ENCODE peak calls at places on chromosomes 11 and 22, in nine cellular contexts. X, W, B, S, T, F, Q, U and M are unnamed samples.

GRCh38 chr11:44199816-44200215 is 104.3 kb downstream of the EXT2 start:
- DNase-seq in X (no peak), W (no peak), B (no peak), S (no peak), T (no peak), F (no peak), Q (no peak), U (no peak), M (no peak)

GRCh38 chr11:7467652-7468051 is 17.7 kb upstream of the OLFML1 start:
- DNase-seq in X (no peak), W (no peak), B (no peak), S (no peak), T (no peak), F (no peak), Q (no peak), U (peak; percentile 32), M (no peak)

GRCh38 chr11:10375280-10376048 is 70.6 kb downstream of the ADM start:
- DNase-seq in X (no peak), W (no peak), B (no peak), S (no peak), T (no peak), F (peak; percentile 93), Q (no peak), U (peak; percentile 91), M (no peak)

GRCh38 chr22:20970939-20971657 is 4.0 kb downstream of the AIFM3 start:
- DNase-seq in X (no peak), W (no peak), B (no peak), S (no peak), T (peak; percentile 81), F (no peak), Q (no peak), U (no peak), M (no peak)

GRCh38 chr11:33633251-33634003 is 67.2 kb downstream of the C11orf91 start:
- DNase-seq in X (no peak), W (peak; percentile 98), B (peak; percentile 30), S (no peak), T (no peak), F (peak; percentile 89), Q (no peak), U (peak; percentile 91), M (peak; percentile 76)

GRCh38 chr11:43550714-43551113 is 129.8 kb upstream of the HSD17B12 start:
- DNase-seq in X (no peak), W (no peak), B (no peak), S (no peak), T (no peak), F (no peak), Q (no peak), U (no peak), M (no peak)

GRCh38 chr22:23862103-23862502 is 4.4 kb downstream of the SLC2A11 start:
- DNase-seq in X (peak; percentile 60), W (peak; percentile 32), B (peak; percentile 74), S (peak; percentile 80), T (peak; percentile 68), F (peak; percentile 49), Q (peak; percentile 65), U (peak; percentile 61), M (peak; percentile 50)

GRCh38 chr11:46504817-46505613 is 88.8 kb downstream of the AMBRA1 start:
- DNase-seq in X (peak; percentile 36), W (no peak), B (no peak), S (no peak), T (no peak), F (no peak), Q (no peak), U (peak; percentile 46), M (no peak)

GRCh38 chr22:23715811-23716355 is 25.1 kb downstream of the RGL4 start:
- DNase-seq in X (no peak), W (no peak), B (no peak), S (no peak), T (no peak), F (no peak), Q (no peak), U (no peak), M (no peak)

GRCh38 chr11:109914809-109915653 is 178.2 kb upstream of the ZC3H12C start:
- DNase-seq in X (no peak), W (no peak), B (no peak), S (no peak), T (no peak), F (peak; percentile 75), Q (no peak), U (peak; percentile 74), M (no peak)

GRCh38 chr11:128330203-128330602 is 257.2 kb downstream of the ETS1 start:
- DNase-seq in X (no peak), W (no peak), B (no peak), S (no peak), T (no peak), F (no peak), Q (no peak), U (no peak), M (no peak)

GRCh38 chr11:72643547-72643946 is 30.7 kb downstream of the PDE2A start:
- DNase-seq in X (no peak), W (peak; percentile 31), B (no peak), S (no peak), T (no peak), F (peak; percentile 89), Q (no peak), U (peak; percentile 60), M (no peak)

GRCh38 chr11:19447150-19447566 is 206.4 kb upstream of the E2F8 start:
- DNase-seq in X (no peak), W (no peak), B (no peak), S (no peak), T (no peak), F (peak; percentile 78), Q (no peak), U (peak; percentile 40), M (no peak)

GRCh38 chr11:2216400-2217064 is 44.9 kb upstream of the TH start:
- DNase-seq in X (no peak), W (no peak), B (no peak), S (no peak), T (no peak), F (no peak), Q (peak; percentile 22), U (no peak), M (no peak)

GRCh38 chr11:64916040-64916847 is 765 bp downstream of the ATG2A start:
- DNase-seq in X (peak; percentile 63), W (no peak), B (peak; percentile 62), S (peak; percentile 48), T (peak; percentile 47), F (peak; percentile 22), Q (peak; percentile 70), U (peak; percentile 56), M (peak; percentile 54)

GRCh38 chr22:27775698-27776409 is 25.7 kb downstream of the MN1 start:
- DNase-seq in X (no peak), W (no peak), B (peak; percentile 66), S (no peak), T (peak; percentile 72), F (no peak), Q (peak; percentile 44), U (no peak), M (no peak)

GRCh38 chr22:19066531-19067271 is 55.5 kb downstream of the DGCR2 start:
- DNase-seq in X (no peak), W (no peak), B (no peak), S (no peak), T (no peak), F (peak; percentile 50), Q (no peak), U (peak; percentile 89), M (no peak)

DNA sequence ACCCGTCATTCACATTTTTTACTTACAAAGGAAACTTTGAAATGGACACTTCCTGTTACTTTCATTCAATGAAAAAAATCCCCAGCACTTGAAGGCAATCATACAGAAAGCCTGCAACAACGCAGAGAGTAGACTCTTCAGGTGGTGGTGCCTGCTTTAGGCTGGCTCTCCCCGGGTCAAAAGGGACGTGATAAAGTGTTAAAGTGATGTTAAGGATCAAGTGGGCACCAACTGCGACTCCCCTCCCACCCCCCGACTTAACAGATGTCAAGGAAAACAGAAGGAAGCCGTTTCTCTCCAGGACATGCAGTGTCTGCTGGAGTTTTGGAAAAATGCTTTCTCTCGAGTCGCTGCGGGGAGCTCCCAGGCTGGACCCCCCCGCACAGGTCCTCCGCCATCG is 414 bp upstream of the PNPLA3 start:
- DNase-seq in X (no peak), W (no peak), B (no peak), S (no peak), T (no peak), F (no peak), Q (no peak), U (peak; percentile 47), M (no peak)
- H3K4me1 ChIP-seq in X (no peaks in the 10 kb centered on the region), W (peaks cover 40% of the 10 kb centered on the region), B (peaks cover 20% of the 10 kb centered on the region), S (no peaks in the 10 kb centered on the region), T (peaks cover 18% of the 10 kb centered on the region), F (peaks cover 17% of the 10 kb centered on the region), Q (peaks cover 19% of the 10 kb centered on the region), U (peaks cover 23% of the 10 kb centered on the region), M (peaks cover 6% of the 10 kb centered on the region)

DNA sequence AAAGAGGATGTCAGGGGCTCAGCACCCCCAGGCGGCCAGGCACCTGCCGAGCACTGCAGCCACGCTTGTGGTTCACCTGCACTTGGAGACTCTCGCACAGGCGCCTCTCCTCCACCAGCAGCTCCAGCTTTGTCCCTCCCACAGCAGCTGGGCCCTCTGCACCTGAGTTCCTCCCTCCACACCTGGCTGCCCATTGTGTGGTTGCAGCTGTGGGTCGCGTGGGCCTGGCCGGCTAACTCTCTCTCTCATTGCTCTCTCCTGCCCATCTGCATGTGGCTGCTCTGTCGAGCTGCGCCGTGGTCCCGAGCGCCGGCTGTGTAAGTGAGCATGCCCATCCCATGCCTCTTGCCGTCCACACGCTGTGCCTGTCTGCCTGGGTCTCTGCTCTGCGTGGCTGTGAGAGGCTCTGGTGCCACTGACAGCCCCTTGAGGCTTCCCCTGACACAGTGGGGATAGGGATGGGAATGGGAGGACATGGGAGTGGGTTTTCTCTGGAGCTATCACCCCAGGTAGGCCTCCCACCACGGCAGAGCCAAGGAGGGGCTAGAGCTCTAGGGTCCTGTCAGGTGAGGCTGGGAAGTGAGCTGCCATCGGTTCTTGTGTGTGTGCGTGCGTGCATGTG is 8.5 kb upstream of the ACR start:
- DNase-seq in X (peak; percentile 93), W (no peak), B (peak; percentile 30), S (peak; percentile 76), T (no peak), F (no peak), Q (no peak), U (no peak), M (no peak)
- TF ChIP-seq EZH2phosphoT487 in X (no peak), W (no peak), B (no peak), S (no peak), T (no peak), F (no peak), Q (no peak), U (no peak), M (no peak)

DNA sequence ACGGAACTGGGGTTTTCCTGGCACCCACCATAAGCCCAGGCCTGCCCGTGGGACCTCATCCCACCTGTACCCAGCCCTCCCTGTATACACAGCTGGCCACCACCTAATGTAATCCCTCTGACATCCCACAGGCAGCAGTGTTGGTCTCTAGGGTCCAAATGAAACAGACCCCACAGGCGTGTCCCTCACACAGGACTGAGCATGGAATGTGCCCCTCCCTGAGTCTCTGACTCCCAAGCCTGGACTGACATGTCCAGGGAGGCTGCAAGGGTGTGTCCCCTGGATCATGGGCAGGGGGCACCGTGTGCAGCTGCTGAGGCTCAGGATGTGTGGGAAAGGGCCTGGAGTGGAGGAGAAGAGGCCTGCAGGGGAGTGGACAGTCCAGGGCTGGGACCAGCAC is 50.6 kb upstream of the PPARA start:
- DNase-seq in X (no peak), W (no peak), B (no peak), S (no peak), T (no peak), F (no peak), Q (no peak), U (no peak), M (no peak)
- H3K4me1 ChIP-seq in X (no peaks in the 10 kb centered on the region), W (no peaks in the 10 kb centered on the region), B (no peaks in the 10 kb centered on the region), S (no peaks in the 10 kb centered on the region), T (no peaks in the 10 kb centered on the region), F (no peaks in the 10 kb centered on the region), Q (peaks cover 88% of the 10 kb centered on the region), U (peaks cover 22% of the 10 kb centered on the region), M (no peaks in the 10 kb centered on the region)

GRCh38 chr11:71103266-71103665 is 149.1 kb downstream of the SHANK2 start:
- DNase-seq in X (no peak), W (no peak), B (no peak), S (no peak), T (no peak), F (peak; percentile 97), Q (no peak), U (no peak), M (no peak)
- TF ChIP-seq EZH2phosphoT487 in X (no peak), W (no peak), B (no peak), S (no peak), T (no peak), F (no peak), Q (no peak), U (no peak), M (no peak)